ENCODE peak calls at places on chromosomes 1 and 21, in ten cellular contexts. K, O, C, X, I, Y, R, M, V and W are unnamed samples.

GRCh38 chr1:225996946-225997545 is 2.1 kb downstream of the SDE2 start:
- DNase-seq in K (peak), O (no peak), C (no peak), X (no peak), I (no peak), Y (no peak), R (no peak), M (no peak), V (peak), W (no peak)

GRCh38 chr1:78157162-78157561 is 111.4 kb downstream of the GIPC2 start:
- DNase-seq in K (peak), O (no peak), C (peak), X (no peak), I (no peak), Y (no peak), R (no peak), M (no peak), V (no peak), W (no peak)

GRCh38 chr1:198105185-198105584 is 51.6 kb upstream of the NEK7 start:
- DNase-seq in K (peak), O (no peak), C (no peak), X (no peak), I (no peak), Y (no peak), R (peak), M (no peak), V (no peak), W (no peak)

GRCh38 chr1:146051452-146051852 is 29.9 kb upstream of the HJV start:
- DNase-seq in K (no peak), O (no peak), C (no peak), X (no peak), I (no peak), Y (no peak), R (no peak), M (no peak), V (no peak), W (no peak)

GRCh38 chr1:56824956-56825355 is 5.8 kb upstream of the FYB2 start:
- DNase-seq in K (peak), O (no peak), C (no peak), X (peak), I (no peak), Y (no peak), R (no peak), M (no peak), V (no peak), W (no peak)

GRCh38 chr1:3249846-3250501 is 181.0 kb downstream of the PRDM16 start:
- DNase-seq in K (no peak), O (no peak), C (no peak), X (no peak), I (peak), Y (no peak), R (no peak), M (no peak), V (no peak), W (no peak)

GRCh38 chr1:57353589-57353988 is 70.3 kb downstream of the DAB1 start:
- DNase-seq in K (peak), O (no peak), C (no peak), X (no peak), I (no peak), Y (no peak), R (no peak), M (no peak), V (no peak), W (peak)

GRCh38 chr1:202143768-202144509 is 598 bp downstream of the ARL8A start:
- DNase-seq in K (peak), O (peak), C (no peak), X (no peak), I (peak), Y (peak), R (peak), M (no peak), V (peak), W (no peak)

GRCh38 chr1:215198021-215198420 is 115.5 kb downstream of the KCNK2 start:
- DNase-seq in K (no peak), O (no peak), C (no peak), X (no peak), I (no peak), Y (no peak), R (no peak), M (no peak), V (no peak), W (no peak)

GRCh38 chr1:194184402-194184801 is 998.0 kb upstream of the B3GALT2 start:
- DNase-seq in K (peak), O (no peak), C (no peak), X (no peak), I (no peak), Y (no peak), R (no peak), M (no peak), V (no peak), W (no peak)

GRCh38 chr21:16004121-16004520 is 274.3 kb downstream of the USP25 start:
- DNase-seq in K (no peak), O (no peak), C (no peak), X (no peak), I (no peak), Y (no peak), R (no peak), M (no peak), V (no peak), W (no peak)

GRCh38 chr1:90831910-90832309 is 114.8 kb upstream of the BARHL2 start:
- DNase-seq in K (peak), O (no peak), C (no peak), X (no peak), I (no peak), Y (no peak), R (no peak), M (no peak), V (no peak), W (no peak)

GRCh38 chr1:9721606-9722377 is 70.3 kb downstream of the PIK3CD start:
- DNase-seq in K (peak), O (no peak), C (no peak), X (no peak), I (peak), Y (peak), R (peak), M (no peak), V (peak), W (no peak)

GRCh38 chr1:189669846-189670245 is 807.8 kb downstream of the BRINP3 start:
- DNase-seq in K (no peak), O (no peak), C (no peak), X (no peak), I (no peak), Y (no peak), R (no peak), M (no peak), V (no peak), W (no peak)

GRCh38 chr21:15848632-15849031 is 118.8 kb downstream of the USP25 start:
- DNase-seq in K (peak), O (no peak), C (peak), X (peak), I (no peak), Y (no peak), R (no peak), M (no peak), V (peak), W (no peak)

GRCh38 chr1:163035791-163036249 is 33.3 kb upstream of the RGS4 start:
- DNase-seq in K (peak), O (no peak), C (peak), X (peak), I (no peak), Y (no peak), R (no peak), M (no peak), V (peak), W (peak)

GRCh38 chr1:9397984-9398526 is 105.4 kb downstream of the SPSB1 start:
- DNase-seq in K (peak), O (peak), C (no peak), X (no peak), I (no peak), Y (no peak), R (no peak), M (no peak), V (peak), W (no peak)

GRCh38 chr1:104801344-104801743 is 1051.6 kb downstream of the AMY1C start:
- DNase-seq in K (no peak), O (no peak), C (no peak), X (no peak), I (no peak), Y (no peak), R (no peak), M (no peak), V (no peak), W (no peak)

GRCh38 chr1:63454269-63454668 is 68.8 kb downstream of the ITGB3BP start:
- DNase-seq in K (peak), O (no peak), C (no peak), X (peak), I (no peak), Y (no peak), R (no peak), M (no peak), V (no peak), W (no peak)

GRCh38 chr1:155219592-155220031 is 11.1 kb downstream of the MTX1 start:
- DNase-seq in K (peak), O (no peak), C (no peak), X (no peak), I (no peak), Y (no peak), R (peak), M (no peak), V (no peak), W (no peak)

GRCh38 chr1:172533511-172534116 is 664 bp downstream of the SUCO start:
- DNase-seq in K (peak), O (peak), C (peak), X (no peak), I (peak), Y (peak), R (peak), M (peak), V (peak), W (no peak)

GRCh38 chr1:113605099-113605498 is 154.2 kb downstream of the PHTF1 start:
- DNase-seq in K (no peak), O (no peak), C (no peak), X (no peak), I (no peak), Y (no peak), R (no peak), M (no peak), V (no peak), W (no peak)